ENCODE peak calls at places on chromosomes 12 and 14, in nine cellular contexts. S is tibial nerve; P is tibial artery; M is CD8-positive, alpha-beta memory T cell; G is gastrocnemius medialis; L is lower lobe of right lung; F is CD8-positive, alpha-beta T cell; Q is brain microvascular endothelial cell; A is ovary. Y is an unnamed sample.

GRCh38 chr12:56721721-56722120 is 3.4 kb downstream of the NACA start:
- DNase-seq in S (no peak), P (no peak), M (no peak), G (no peak), L (no peak), F (no peak), Q (no peak), A (no peak), Y (no peak)

GRCh38 chr14:92392726-92393125 is 69.8 kb downstream of the SLC24A4 start:
- DNase-seq in S (no peak), P (no peak), M (no peak), G (no peak), L (no peak), F (no peak), Q (no peak), A (no peak), Y (no peak)

GRCh38 chr14:34691173-34691572 is 23.2 kb downstream of the CFL2 start:
- DNase-seq in S (no peak), P (no peak), M (no peak), G (no peak), L (no peak), F (no peak), Q (no peak), A (no peak), Y (no peak)

GRCh38 chr12:22050078-22050477 is 4.1 kb downstream of the CMAS start:
- DNase-seq in S (no peak), P (no peak), M (no peak), G (no peak), L (no peak), F (no peak), Q (no peak), A (no peak), Y (no peak)

GRCh38 chr14:74706101-74706500 is 6.8 kb downstream of the AREL1 start:
- DNase-seq in S (no peak), P (no peak), M (no peak), G (no peak), L (no peak), F (no peak), Q (no peak), A (no peak), Y (no peak)

GRCh38 chr12:45483571-45483970 is 245.9 kb upstream of the ARID2 start:
- DNase-seq in S (no peak), P (peak; percentile 84), M (no peak), G (peak; percentile 39), L (no peak), F (no peak), Q (no peak), A (peak; percentile 23), Y (no peak)

GRCh38 chr12:122265433-122265832 is 861 bp downstream of the VPS33A start:
- DNase-seq in S (no peak), P (no peak), M (no peak), G (no peak), L (no peak), F (no peak), Q (no peak), A (no peak), Y (peak; percentile 51)

GRCh38 chr12:182381-182883 is 31.5 kb downstream of the SLC6A12 start:
- DNase-seq in S (no peak), P (no peak), M (no peak), G (no peak), L (peak; percentile 34), F (no peak), Q (peak; percentile 70), A (no peak), Y (no peak)

GRCh38 chr12:18496156-18496555 is 234.8 kb downstream of the PIK3C2G start:
- DNase-seq in S (no peak), P (no peak), M (no peak), G (no peak), L (no peak), F (no peak), Q (no peak), A (no peak), Y (no peak)

GRCh38 chr12:86719381-86719780 is 463.2 kb upstream of the MGAT4C start:
- DNase-seq in S (no peak), P (no peak), M (no peak), G (no peak), L (no peak), F (no peak), Q (peak; percentile 33), A (no peak), Y (no peak)

GRCh38 chr12:104524026-104524425 is 67.3 kb downstream of the CHST11 start:
- DNase-seq in S (no peak), P (no peak), M (no peak), G (no peak), L (no peak), F (no peak), Q (no peak), A (no peak), Y (no peak)

GRCh38 chr12:128970941-128971340 is 117.7 kb downstream of the GLT1D1 start:
- DNase-seq in S (no peak), P (no peak), M (no peak), G (no peak), L (no peak), F (no peak), Q (no peak), A (no peak), Y (no peak)

GRCh38 chr14:87690076-87690661 is 302.8 kb downstream of the GALC start:
- DNase-seq in S (no peak), P (no peak), M (no peak), G (no peak), L (no peak), F (no peak), Q (no peak), A (no peak), Y (no peak)

GRCh38 chr12:50618864-50619609 is 114.3 kb downstream of the DIP2B start:
- DNase-seq in S (no peak), P (no peak), M (no peak), G (no peak), L (no peak), F (no peak), Q (peak; percentile 13), A (no peak), Y (no peak)

GRCh38 chr12:76755829-76756379 is 8.0 kb upstream of the ZDHHC17 start:
- DNase-seq in S (no peak), P (no peak), M (no peak), G (no peak), L (no peak), F (no peak), Q (peak; percentile 11), A (no peak), Y (no peak)

GRCh38 chr12:124630791-124631313 is 63.4 kb upstream of the NCOR2 start:
- DNase-seq in S (no peak), P (no peak), M (no peak), G (no peak), L (no peak), F (no peak), Q (peak; percentile 40), A (no peak), Y (no peak)

GRCh38 chr12:28586481-28586880 is 396.2 kb downstream of the CCDC91 start:
- DNase-seq in S (no peak), P (no peak), M (no peak), G (no peak), L (no peak), F (no peak), Q (no peak), A (no peak), Y (no peak)

GRCh38 chr12:28582687-28583376 is 392.6 kb downstream of the CCDC91 start:
- DNase-seq in S (no peak), P (no peak), M (no peak), G (no peak), L (no peak), F (no peak), Q (no peak), A (no peak), Y (no peak)

GRCh38 chr12:28583771-28584261 is 393.6 kb downstream of the CCDC91 start:
- DNase-seq in S (no peak), P (no peak), M (no peak), G (no peak), L (no peak), F (no peak), Q (no peak), A (no peak), Y (no peak)

GRCh38 chr12:28585146-28585545 is 394.9 kb downstream of the CCDC91 start:
- DNase-seq in S (no peak), P (no peak), M (no peak), G (no peak), L (no peak), F (no peak), Q (no peak), A (no peak), Y (no peak)
- H3K27ac ChIP-seq in S (no peak overlapping the region), P (no peak overlapping the region), M (no peak overlapping the region), G (no peak overlapping the region), L (no peak overlapping the region), F (no peak overlapping the region), Q (no peak overlapping the region), A (no peak overlapping the region), Y (no peak overlapping the region)

GRCh38 chr12:54682674-54683073 is 34.5 kb upstream of the DCD start:
- DNase-seq in S (no peak), P (no peak), M (no peak), G (no peak), L (no peak), F (no peak), Q (no peak), A (no peak), Y (no peak)
- H3K27ac ChIP-seq in S (no peak overlapping the region), P (no peak overlapping the region), M (no peak overlapping the region), G (no peak overlapping the region), L (no peak overlapping the region), F (no peak overlapping the region), Q (no peak overlapping the region), A (no peak overlapping the region), Y (no peak overlapping the region)

DNA sequence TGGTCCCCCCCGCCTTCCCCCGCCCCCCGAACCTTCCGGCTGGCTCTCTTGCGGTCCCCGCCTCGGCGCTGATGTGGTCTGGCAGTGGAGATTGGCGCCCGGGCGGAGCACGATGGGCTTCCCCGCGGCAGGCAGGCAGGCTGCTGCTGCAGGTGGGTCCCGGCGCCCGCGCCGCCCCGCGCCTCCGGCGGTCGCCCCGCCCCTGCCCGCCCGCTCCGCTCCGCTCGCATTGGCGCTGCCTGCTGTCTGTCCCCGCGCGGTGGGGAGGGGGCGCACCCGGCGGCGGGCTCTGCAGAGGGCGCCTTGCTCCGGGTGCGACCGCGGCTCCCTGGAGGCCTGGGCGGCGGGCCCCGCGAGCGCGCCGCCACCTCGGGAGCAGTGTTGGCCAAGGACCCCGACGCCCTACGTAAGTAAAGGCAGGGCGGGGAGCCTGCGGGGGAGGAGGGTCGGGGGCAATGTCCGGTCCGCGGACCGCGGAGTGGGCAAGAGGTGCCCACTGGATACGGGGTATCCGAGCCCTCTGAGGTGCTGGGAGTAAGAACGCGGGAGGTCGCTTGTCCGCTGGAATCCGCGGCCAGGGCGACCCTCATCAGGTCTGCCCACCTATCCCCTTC is at the start of gene AKAP5:
- DNase-seq in S (no peak), P (peak; percentile 76), M (peak; percentile 66), G (peak; percentile 3), L (peak; percentile 54), F (peak; percentile 62), Q (no peak), A (peak; percentile 59), Y (peak; percentile 62)
- H3K27ac ChIP-seq in S (peak within 1 kb of the TSS; percentile 64), P (peak within 1 kb of the TSS; percentile 79), M (no peak within 1 kb of the TSS), G (peak within 1 kb of the TSS; percentile 40), L (peak within 1 kb of the TSS; percentile 73), F (peak within 1 kb of the TSS; percentile 15), Q (no peak within 1 kb of the TSS), A (no peak within 1 kb of the TSS), Y (peak within 1 kb of the TSS; percentile 29)

DNA sequence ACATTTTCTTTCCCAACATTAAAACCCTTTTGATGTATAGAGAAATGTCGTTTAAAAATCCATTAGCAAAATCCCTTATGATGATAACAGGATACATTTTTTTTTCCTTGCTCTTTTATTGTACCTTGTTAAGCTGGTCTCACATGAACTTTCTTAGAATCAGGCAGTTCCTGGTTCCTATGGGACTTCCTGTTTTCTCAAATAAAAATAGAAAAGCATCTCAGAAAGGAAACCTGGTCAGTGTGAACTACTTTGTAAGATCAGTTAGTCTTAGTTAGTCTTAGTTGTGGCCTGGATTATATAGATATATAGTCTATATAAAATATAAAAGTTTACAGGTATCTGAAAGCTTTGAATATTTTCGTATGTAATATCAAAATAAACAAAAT is 40.3 kb downstream of the LEMD3 start:
- DNase-seq in S (no peak), P (no peak), M (no peak), G (no peak), L (no peak), F (no peak), Q (no peak), A (no peak), Y (no peak)
- H3K27ac ChIP-seq in S (no peak overlapping the region), P (no peak overlapping the region), M (no peak overlapping the region), G (peak overlapping the region; percentile 55), L (no peak overlapping the region), F (no peak overlapping the region), Q (no peak overlapping the region), A (no peak overlapping the region), Y (no peak overlapping the region)

Y was measured in CD4-positive, alpha-beta memory T cell.